ENCODE peak calls at places on chromosome 17, in four cellular contexts. P is left lung, C is endodermal cell, V is AG04449. L is an unnamed sample.

GRCh38 chr17:51035436-51035835 is 85.2 kb downstream of the SPAG9 start:
- DNase-seq in P (no peak), C (no peak), V (peak; percentile 92), L (no peak)

GRCh38 chr17:42673885-42674754 is 2.7 kb downstream of the PLEKHH3 start:
- DNase-seq in P (no peak), C (peak; percentile 93), V (no peak), L (peak; percentile 100)

GRCh38 chr17:74870512-74870911 is 2.3 kb downstream of the FDXR start:
- DNase-seq in P (peak; percentile 56), C (no peak), V (no peak), L (peak; percentile 95)

GRCh38 chr17:50331085-50331791 is 14.7 kb upstream of the XYLT2 start:
- DNase-seq in P (no peak), C (peak; percentile 28), V (peak; percentile 68), L (peak; percentile 91)

GRCh38 chr17:41651625-41652460 is 27.5 kb upstream of the KRT17 start:
- DNase-seq in P (peak; percentile 86), C (peak; percentile 56), V (no peak), L (no peak)

GRCh38 chr17:62713096-62713870 is 85.8 kb downstream of the MRC2 start:
- DNase-seq in P (no peak), C (peak; percentile 61), V (no peak), L (no peak)

GRCh38 chr17:5672815-5673430 is 88.6 kb upstream of the NLRP1 start:
- DNase-seq in P (no peak), C (peak; percentile 32), V (no peak), L (no peak)

GRCh38 chr17:42358434-42358833 is 29.8 kb downstream of the STAT3 start:
- DNase-seq in P (no peak), C (no peak), V (no peak), L (no peak)

GRCh38 chr17:62702746-62703268 is 75.3 kb downstream of the MRC2 start:
- DNase-seq in P (no peak), C (peak; percentile 54), V (no peak), L (no peak)

GRCh38 chr17:348692-349425 is 3.7 kb downstream of the RPH3AL start:
- DNase-seq in P (peak; percentile 68), C (no peak), V (no peak), L (peak; percentile 30)

GRCh38 chr17:10745231-10745630 is 15.4 kb upstream of the TMEM220 start:
- DNase-seq in P (no peak), C (no peak), V (no peak), L (no peak)

GRCh38 chr17:4214142-4214541 is 49.6 kb downstream of the ANKFY1 start:
- DNase-seq in P (no peak), C (no peak), V (no peak), L (no peak)

GRCh38 chr17:66541461-66542182 is 239.2 kb downstream of the PRKCA start:
- DNase-seq in P (no peak), C (no peak), V (no peak), L (peak; percentile 63)

GRCh38 chr17:64625541-64625940 is 36.6 kb downstream of the SMURF2 start:
- DNase-seq in P (no peak), C (no peak), V (no peak), L (no peak)

GRCh38 chr17:8753976-8754440 is 4.3 kb downstream of the SPDYE4 start:
- DNase-seq in P (no peak), C (no peak), V (no peak), L (peak; percentile 90)

GRCh38 chr17:42118545-42118944 is 2.6 kb downstream of the KAT2A start:
- DNase-seq in P (no peak), C (peak; percentile 88), V (no peak), L (peak; percentile 84)

GRCh38 chr17:60909405-60909804 is 231.8 kb downstream of the BCAS3 start:
- DNase-seq in P (no peak), C (no peak), V (no peak), L (no peak)

GRCh38 chr17:164536-165235 is 16.8 kb downstream of the DOC2B start:
- DNase-seq in P (no peak), C (peak; percentile 90), V (no peak), L (peak; percentile 96)

GRCh38 chr17:64343071-64343774 is 47.4 kb downstream of the PECAM1 start:
- DNase-seq in P (no peak), C (no peak), V (no peak), L (no peak)

GRCh38 chr17:68463211-68463990 is 6.1 kb upstream of the WIPI1 start:
- DNase-seq in P (no peak), C (no peak), V (no peak), L (no peak)
- TF ChIP-seq CTCF in P (peak; percentile 59), C (peak; percentile 26), V (no peak), L (no peak)

DNA sequence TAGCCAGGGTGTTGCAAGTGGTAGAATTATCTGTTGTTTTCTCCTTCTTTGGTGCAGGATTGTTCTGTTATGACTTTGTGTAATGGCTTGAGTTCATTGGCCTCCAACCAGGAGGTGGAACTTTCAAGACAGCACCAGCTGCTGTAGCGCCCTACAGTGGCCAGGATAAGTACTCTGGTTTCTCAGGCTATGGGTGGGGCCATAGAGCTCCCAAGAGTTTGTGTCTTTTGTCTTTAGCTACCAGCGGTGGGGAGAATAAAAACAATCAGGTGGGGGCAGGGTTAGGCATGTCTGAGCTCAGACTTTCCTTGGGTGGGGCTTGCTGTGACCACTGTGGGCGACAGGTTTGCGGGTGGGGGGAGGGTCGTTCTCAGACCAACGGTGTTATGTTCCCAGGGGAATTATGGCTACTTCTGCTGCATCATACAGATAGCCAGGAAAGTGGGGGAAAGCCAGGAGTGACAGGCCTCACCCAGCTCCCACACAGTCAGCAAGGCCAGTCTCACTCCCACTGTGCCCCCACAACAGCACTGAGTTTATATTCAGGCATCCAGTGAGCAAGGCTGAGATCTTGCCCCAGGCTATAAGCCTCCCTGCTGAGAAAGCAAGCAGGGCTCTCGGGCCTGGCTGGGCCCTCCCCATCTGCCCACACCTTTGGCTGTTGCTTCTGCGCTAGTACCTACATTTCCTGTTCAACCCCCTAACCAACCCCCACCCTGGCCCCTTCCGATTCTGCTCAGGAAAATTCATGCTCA is 15.4 kb downstream of the ABCA10 start:
- DNase-seq in P (no peak), C (peak; percentile 76), V (no peak), L (no peak)
- TF ChIP-seq CTCF in P (no peak), C (peak; percentile 38), V (no peak), L (no peak)

GRCh38 chr17:49218941-49219913 is 8.7 kb downstream of the ABI3 start:
- DNase-seq in P (peak; percentile 62), C (peak; percentile 83), V (no peak), L (peak; percentile 89)

GRCh38 chr17:49216953-49217650 is 6.6 kb downstream of the ABI3 start:
- DNase-seq in P (peak; percentile 82), C (no peak), V (no peak), L (peak; percentile 90)

GRCh38 chr17:49223168-49223516 is 7.4 kb downstream of the PHOSPHO1 start:
- DNase-seq in P (no peak), C (peak; percentile 66), V (no peak), L (peak; percentile 81)

GRCh38 chr17:49217651-49218413 is 7.3 kb downstream of the ABI3 start:
- DNase-seq in P (peak; percentile 87), C (no peak), V (no peak), L (peak; percentile 82)

GRCh38 chr17:49219987-49220386 is 9.5 kb downstream of the ABI3 start:
- DNase-seq in P (no peak), C (peak; percentile 54), V (no peak), L (peak; percentile 80)
- TF ChIP-seq CTCF in P (no peak), C (no peak), V (no peak), L (no peak)

GRCh38 chr17:76546556-76547182 is 6.8 kb downstream of the PRCD start:
- DNase-seq in P (no peak), C (no peak), V (peak; percentile 82), L (peak; percentile 96)
- TF ChIP-seq CTCF in P (no peak), C (no peak), V (no peak), L (no peak)

GRCh38 chr17:73067075-73067474 is 25.4 kb downstream of the SLC39A11 start:
- DNase-seq in P (no peak), C (no peak), V (no peak), L (peak; percentile 8)

GRCh38 chr17:73062726-73063125 is 29.8 kb downstream of the SLC39A11 start:
- DNase-seq in P (no peak), C (no peak), V (no peak), L (no peak)

GRCh38 chr17:73065376-73065775 is 27.1 kb downstream of the SLC39A11 start:
- DNase-seq in P (no peak), C (no peak), V (no peak), L (no peak)

GRCh38 chr17:73066148-73066884 is 26.2 kb downstream of the SLC39A11 start:
- DNase-seq in P (no peak), C (no peak), V (no peak), L (no peak)

GRCh38 chr17:73064084-73064938 is 28.2 kb downstream of the SLC39A11 start:
- DNase-seq in P (no peak), C (no peak), V (no peak), L (no peak)
- TF ChIP-seq CTCF in P (no peak), C (no peak), V (no peak), L (no peak)

GRCh38 chr17:81371910-81372760 is 23.1 kb upstream of the BAHCC1 start:
- DNase-seq in P (no peak), C (peak; percentile 88), V (no peak), L (peak; percentile 96)
- TF ChIP-seq CTCF in P (no peak), C (peak; percentile 70), V (peak; percentile 80), L (peak; percentile 46)

GRCh38 chr17:37609170-37610040 is at the start of gene SYNRG:
- DNase-seq in P (peak; percentile 96), C (peak; percentile 100), V (peak; percentile 57), L (peak; percentile 99)
- TF ChIP-seq CTCF in P (peak; percentile 20), C (peak; percentile 66), V (peak; percentile 50), L (no peak)

DNA sequence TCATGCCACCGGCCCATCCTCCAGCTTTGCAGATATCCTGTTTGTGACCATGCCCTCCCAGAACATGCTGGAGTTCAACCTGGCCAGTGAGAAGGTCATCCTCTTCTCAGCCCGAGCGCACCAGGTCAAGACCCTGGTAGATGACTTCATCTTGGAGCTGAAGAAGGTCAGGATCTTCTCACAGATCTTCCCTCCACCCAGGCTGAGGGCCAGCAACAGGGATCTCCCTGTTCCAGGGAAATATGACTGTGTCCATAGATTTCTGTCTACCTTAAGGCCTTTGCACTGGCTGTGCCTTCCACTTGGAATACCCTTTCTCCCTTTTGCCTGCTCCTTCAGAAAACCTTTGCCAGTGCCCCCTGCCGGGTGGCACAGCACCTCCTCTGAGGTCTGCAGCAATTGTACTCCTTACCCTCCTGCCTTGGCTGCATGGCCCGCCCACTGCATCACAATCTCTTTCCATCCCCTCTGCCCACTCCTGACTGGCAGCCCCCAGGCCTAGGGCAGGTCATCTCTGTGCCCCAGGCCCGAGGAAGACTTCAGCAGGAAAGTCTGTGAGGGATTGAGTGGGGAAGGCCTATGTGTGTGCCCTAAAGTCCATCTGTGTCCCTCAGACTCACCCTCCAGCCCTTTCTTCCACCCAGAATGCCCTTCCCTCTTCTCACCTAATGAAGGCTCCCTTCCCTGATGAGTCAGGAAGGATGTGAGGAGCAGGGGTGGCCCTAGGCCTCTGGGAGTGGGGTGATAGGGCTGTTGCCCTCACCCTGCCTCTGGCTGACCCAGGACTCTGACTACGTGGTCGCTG is 27.3 kb upstream of the ALKBH5 start:
- DNase-seq in P (no peak), C (no peak), V (no peak), L (peak; percentile 88)
- TF ChIP-seq CTCF in P (no peak), C (no peak), V (no peak), L (no peak)

GRCh38 chr17:80894439-80894721 is 97.3 kb upstream of the CHMP6 start:
- DNase-seq in P (no peak), C (no peak), V (no peak), L (peak; percentile 90)
- TF ChIP-seq CTCF in P (no peak), C (peak; percentile 50), V (no peak), L (peak; percentile 22)